ENCODE peak calls at places on chromosomes 13 and 19, in six cellular contexts. B, Z, X, D, G and V are unnamed samples.

GRCh38 chr19:19217110-19217509 is 5.4 kb downstream of the NCAN start:
- DNase-seq in B (no peak), Z (no peak), X (no peak), D (no peak), G (no peak), V (no peak)

GRCh38 chr13:95352486-95352885 is 51.2 kb upstream of the ABCC4 start:
- DNase-seq in B (no peak), Z (no peak), X (no peak), D (no peak), G (no peak), V (no peak)

GRCh38 chr13:71252191-71252704 is 614.8 kb downstream of the DACH1 start:
- DNase-seq in B (no peak), Z (no peak), X (no peak), D (no peak), G (no peak), V (no peak)

GRCh38 chr13:23870356-23871146 is 18.6 kb downstream of the MIPEP start:
- DNase-seq in B (no peak), Z (no peak), X (no peak), D (no peak), G (no peak), V (no peak)

GRCh38 chr13:97231118-97231831 is 9.1 kb downstream of the MBNL2 start:
- DNase-seq in B (no peak), Z (no peak), X (no peak), D (no peak), G (no peak), V (no peak)

GRCh38 chr19:2636897-2637683 is 65.4 kb downstream of the GNG7 start:
- DNase-seq in B (no peak), Z (no peak), X (peak; percentile 37), D (peak; percentile 76), G (peak; percentile 62), V (peak; percentile 52)

GRCh38 chr13:50366488-50367174 is 351.4 kb downstream of the KCNRG start:
- DNase-seq in B (no peak), Z (no peak), X (no peak), D (no peak), G (no peak), V (no peak)

GRCh38 chr13:41995946-41996345 is 35.0 kb upstream of the VWA8 start:
- DNase-seq in B (no peak), Z (no peak), X (no peak), D (no peak), G (no peak), V (no peak)

GRCh38 chr19:5774921-5775320 is 9.6 kb downstream of the PRR22 start:
- DNase-seq in B (no peak), Z (no peak), X (no peak), D (no peak), G (no peak), V (no peak)

GRCh38 chr19:45159204-45159970 is 1.4 kb downstream of the NKPD1 start:
- DNase-seq in B (no peak), Z (no peak), X (no peak), D (no peak), G (no peak), V (no peak)

GRCh38 chr13:93625536-93625935 is 398.9 kb downstream of the GPC6 start:
- DNase-seq in B (no peak), Z (no peak), X (no peak), D (no peak), G (no peak), V (no peak)

GRCh38 chr19:18319591-18320135 is 3.2 kb downstream of the LSM4 start:
- DNase-seq in B (no peak), Z (no peak), X (no peak), D (no peak), G (no peak), V (no peak)

GRCh38 chr13:32905864-32906180 is 110.4 kb upstream of the KL start:
- DNase-seq in B (no peak), Z (no peak), X (peak; percentile 49), D (no peak), G (no peak), V (no peak)

GRCh38 chr19:23783634-23784033 is 24.9 kb upstream of the ZNF681 start:
- DNase-seq in B (no peak), Z (no peak), X (no peak), D (no peak), G (no peak), V (no peak)

GRCh38 chr19:20287070-20287469 is 120.1 kb downstream of the ZNF486 start:
- DNase-seq in B (no peak), Z (no peak), X (no peak), D (no peak), G (no peak), V (no peak)

GRCh38 chr13:95385373-95385772 is 84.1 kb upstream of the ABCC4 start:
- DNase-seq in B (no peak), Z (no peak), X (no peak), D (no peak), G (no peak), V (no peak)

GRCh38 chr13:78700121-78700910 is 41.4 kb upstream of the OBI1 start:
- DNase-seq in B (no peak), Z (no peak), X (no peak), D (no peak), G (no peak), V (no peak)

GRCh38 chr13:90686438-90686837 is 661.0 kb upstream of the MIR17HG start:
- DNase-seq in B (no peak), Z (no peak), X (peak; percentile 4), D (no peak), G (no peak), V (no peak)

GRCh38 chr19:40623403-40624239 is 22.5 kb downstream of the LTBP4 start:
- DNase-seq in B (no peak), Z (peak; percentile 60), X (no peak), D (peak; percentile 96), G (peak; percentile 45), V (no peak)

GRCh38 chr13:25927966-25928365 is 123.8 kb downstream of the SHISA2 start:
- DNase-seq in B (no peak), Z (no peak), X (no peak), D (no peak), G (no peak), V (no peak)

GRCh38 chr13:43835701-43836100 is 43.8 kb downstream of the CCDC122 start:
- DNase-seq in B (no peak), Z (no peak), X (no peak), D (no peak), G (no peak), V (no peak)

GRCh38 chr19:29672933-29673336 is 7.7 kb downstream of the PLEKHF1 start:
- DNase-seq in B (no peak), Z (no peak), X (no peak), D (no peak), G (no peak), V (no peak)

GRCh38 chr19:14150770-14151661 is 14.6 kb upstream of the ASF1B start:
- DNase-seq in B (no peak), Z (no peak), X (no peak), D (no peak), G (no peak), V (no peak)

GRCh38 chr19:43699506-43700367 is 16.1 kb upstream of the IRGC start:
- DNase-seq in B (no peak), Z (no peak), X (peak; percentile 31), D (peak; percentile 91), G (peak; percentile 48), V (peak; percentile 50)
- TF ChIP-seq CTCF in B (no peak), Z (no peak), X (peak; percentile 13), D (peak; percentile 40), G (no peak), V (no peak)

DNA sequence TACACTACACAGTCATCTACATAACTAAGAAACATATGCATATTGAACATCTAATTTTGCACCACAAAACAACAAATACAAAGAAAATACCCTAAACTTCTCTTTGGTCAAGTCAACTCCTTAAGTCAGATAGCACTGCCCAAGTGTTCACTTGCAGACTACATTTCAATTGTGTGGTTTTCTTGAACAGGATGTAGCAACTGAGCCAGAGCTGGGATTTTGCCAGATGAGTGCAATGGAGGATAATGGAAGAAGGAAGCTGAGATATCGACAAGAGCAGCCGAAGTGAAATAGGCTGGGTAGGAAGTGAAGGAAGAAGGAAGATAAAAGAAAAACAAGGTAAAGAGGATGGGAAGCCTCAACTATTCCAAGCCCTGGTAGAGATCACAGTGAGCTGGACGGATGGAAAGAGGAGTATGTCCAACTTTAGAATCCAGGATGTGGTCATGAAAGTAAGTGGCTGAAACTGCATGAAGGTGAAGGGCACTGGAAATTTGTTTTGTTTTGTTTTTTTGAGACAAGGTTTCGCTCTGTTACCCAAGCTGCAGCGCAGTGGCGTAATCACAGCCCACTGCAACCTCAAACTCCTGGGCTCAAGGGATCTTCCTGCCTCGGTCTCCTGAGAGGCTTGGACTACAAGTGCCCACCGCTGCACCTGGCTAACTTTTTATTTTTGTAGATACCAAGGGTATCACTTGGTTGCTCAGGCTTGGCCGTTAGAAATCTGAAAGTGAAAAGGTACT is 15.0 kb downstream of the NUFIP1 start:
- DNase-seq in B (no peak), Z (no peak), X (peak; percentile 68), D (no peak), G (no peak), V (no peak)
- TF ChIP-seq CTCF in B (no peak), Z (no peak), X (no peak), D (no peak), G (no peak), V (no peak)

DNA sequence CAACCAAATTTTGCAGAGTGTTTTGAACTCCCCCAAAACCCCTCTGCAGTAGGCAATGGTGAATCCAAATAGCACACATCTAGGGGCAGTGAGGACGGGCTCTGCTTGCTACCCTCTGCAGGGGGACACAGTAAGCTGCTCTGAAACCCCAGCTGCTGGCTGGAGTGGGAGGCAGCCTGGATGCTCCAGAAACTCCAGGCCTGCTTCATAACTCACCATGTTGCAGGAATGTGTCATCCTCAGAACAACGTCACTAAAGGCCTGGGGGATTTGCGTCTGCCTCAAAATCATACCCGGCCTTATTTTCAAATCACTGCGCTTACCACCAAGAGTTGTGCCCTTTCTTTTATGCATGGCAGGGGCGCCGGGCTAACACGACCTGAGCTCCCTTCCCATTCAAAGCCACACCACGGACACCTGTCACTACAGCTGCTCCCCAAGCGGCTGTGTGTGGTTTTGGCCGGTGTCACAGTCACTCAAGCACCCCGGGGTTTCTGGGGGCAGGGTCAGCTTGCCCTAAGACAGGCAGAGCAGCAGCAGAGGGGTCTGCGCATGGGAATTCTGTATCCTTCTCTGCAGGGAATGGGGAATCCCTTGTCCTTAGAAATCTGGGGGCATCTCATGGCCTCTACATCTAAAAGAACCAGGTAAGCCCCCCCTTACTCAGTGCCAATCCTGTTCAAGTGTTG is 93.9 kb downstream of the TSHZ3 start:
- DNase-seq in B (no peak), Z (no peak), X (no peak), D (no peak), G (no peak), V (no peak)
- TF ChIP-seq CTCF in B (no peak), Z (no peak), X (no peak), D (no peak), G (no peak), V (no peak)

DNA sequence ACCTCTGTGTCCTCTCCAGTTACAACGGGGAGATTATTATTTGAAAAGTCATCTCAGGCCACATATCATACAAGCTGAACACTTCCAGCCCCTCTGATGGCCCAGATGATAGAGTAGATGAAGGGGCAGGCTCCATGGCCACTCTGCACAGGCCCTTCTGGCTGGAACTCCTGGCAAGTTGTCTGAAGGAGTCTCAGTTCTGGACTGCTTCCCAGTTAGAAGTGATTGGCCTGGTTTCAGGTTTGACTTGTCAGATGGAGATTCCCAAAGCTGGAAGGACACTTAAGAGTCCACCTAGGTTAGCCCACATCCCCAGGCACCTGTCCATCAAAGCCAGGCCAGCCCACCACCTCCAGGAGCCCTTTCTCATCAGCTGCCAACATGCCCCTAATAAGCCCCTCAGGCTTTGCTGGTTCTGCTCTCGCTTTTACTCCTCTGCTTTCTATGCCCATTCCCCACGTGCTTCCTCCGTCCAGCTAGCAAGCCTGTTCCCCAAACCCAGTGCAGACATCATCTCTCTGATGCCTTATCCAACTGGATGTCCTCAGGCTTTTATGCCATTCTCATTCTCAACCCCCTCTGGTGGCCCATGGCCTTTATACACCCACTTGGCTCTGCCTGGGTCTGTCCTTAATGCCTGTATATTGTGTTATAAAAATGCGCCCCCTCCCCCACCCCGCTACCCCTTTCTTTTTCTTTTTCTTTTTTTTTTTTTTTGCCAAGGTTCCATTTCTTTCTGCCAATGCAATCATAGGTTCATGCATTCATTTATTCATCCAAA is 56.5 kb downstream of the HSPH1 start:
- DNase-seq in B (peak; percentile 65), Z (peak; percentile 30), X (no peak), D (no peak), G (no peak), V (no peak)
- TF ChIP-seq CTCF in B (no peak), Z (no peak), X (no peak), D (peak; percentile 16), G (no peak), V (no peak)